ENCODE peak calls at places on chromosomes 11 and 22, in ten cellular contexts. F is stomach, U is esophagus squamous epithelium, C is H1, S is breast epithelium, W is heart left ventricle, D is IMR-90, T is body of pancreas, V is transverse colon, K is spleen. P is an unnamed sample.

GRCh38 chr11:61542024-61542461 is 33.5 kb downstream of the LRRC10B start:
- DNase-seq in D (no peak), F (no peak), S (no peak), W (no peak), C (no peak), U (no peak), V (no peak), T (no peak), K (no peak), P (peak; percentile 58)

GRCh38 chr22:32996702-32997101 is 61.5 kb downstream of the SYN3 start:
- DNase-seq in U (no peak), T (no peak), S (no peak), V (peak; percentile 10), D (no peak), F (no peak), K (no peak), W (peak; percentile 31), C (no peak), P (no peak)

GRCh38 chr11:124865902-124866851 is 945 bp downstream of the ROBO3 start:
- DNase-seq in K (peak; percentile 87), D (peak; percentile 15), U (no peak), F (peak; percentile 59), T (peak; percentile 47), W (no peak), V (peak; percentile 31), S (no peak), C (no peak), P (peak; percentile 36)

GRCh38 chr11:65591939-65592814 is 3.4 kb downstream of the KCNK7 start:
- DNase-seq in U (no peak), S (no peak), C (no peak), D (peak; percentile 44), F (peak; percentile 52), K (peak; percentile 85), W (no peak), T (peak; percentile 50), V (peak; percentile 60), P (no peak)

GRCh38 chr22:25950101-25950500 is 208.1 kb downstream of the MYO18B start:
- DNase-seq in K (no peak), C (no peak), T (no peak), S (no peak), F (no peak), V (no peak), W (no peak), D (no peak), U (no peak), P (no peak)

GRCh38 chr11:12864316-12865156 is 144.6 kb upstream of the RASSF10 start:
- DNase-seq in W (no peak), T (no peak), F (peak; percentile 52), C (peak; percentile 75), U (no peak), S (no peak), K (no peak), V (no peak), D (peak; percentile 96), P (no peak)

GRCh38 chr11:69240332-69241074 is 53.5 kb upstream of the MYEOV start:
- DNase-seq in S (peak; percentile 5), D (peak; percentile 14), K (no peak), F (peak; percentile 49), T (peak; percentile 41), W (no peak), V (peak; percentile 60), C (no peak), U (no peak), P (no peak)

GRCh38 chr22:19631899-19632670 is 82.2 kb upstream of the SEPTIN5 start:
- DNase-seq in F (no peak), S (no peak), C (no peak), D (peak; percentile 27), W (no peak), K (no peak), U (no peak), V (no peak), T (no peak), P (no peak)

DNA sequence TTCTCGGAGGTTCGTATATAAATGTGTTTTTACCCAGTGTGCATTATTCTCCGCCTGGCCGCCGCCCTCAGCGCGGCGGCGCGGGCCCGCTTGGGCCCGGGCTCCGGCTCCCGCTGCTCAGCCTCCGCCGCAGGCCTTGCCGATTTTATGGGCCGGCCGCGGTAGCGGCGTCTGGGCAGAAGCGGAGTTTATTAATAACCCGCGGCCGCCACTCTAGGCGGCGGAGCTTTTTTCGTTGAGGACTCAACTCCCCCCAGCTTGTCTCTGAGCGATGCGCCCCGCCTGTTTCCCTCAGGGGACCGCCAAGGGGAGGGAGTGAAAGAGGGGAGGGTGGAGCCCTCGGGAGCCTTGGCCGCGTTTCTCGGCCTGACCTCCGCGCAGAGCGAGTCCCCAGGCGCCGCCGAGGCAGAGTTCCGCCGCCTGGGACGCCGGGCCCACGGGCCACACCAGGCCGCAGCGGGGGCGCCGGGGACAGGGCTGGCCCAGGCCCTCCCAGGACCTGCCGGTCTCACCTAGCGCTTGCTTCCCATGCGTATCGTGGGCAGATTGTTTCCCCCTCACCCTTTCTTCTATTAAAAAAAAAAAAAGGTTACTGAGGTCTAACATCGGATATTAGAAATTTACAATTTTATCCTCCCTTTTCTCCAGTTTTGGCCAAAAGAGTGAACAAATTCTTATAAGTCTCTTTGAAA is 402 bp downstream of the ZNF143 start:
- DNase-seq in V (peak; percentile 86), C (no peak), U (peak; percentile 49), D (peak; percentile 86), K (peak; percentile 96), T (peak; percentile 84), F (peak; percentile 83), W (peak; percentile 92), S (peak; percentile 69), P (peak; percentile 90)
- TF ChIP-seq POLR2A in V (peak; percentile 93), C (peak; percentile 78), U (peak; percentile 81), D (peak; percentile 99), K (peak; percentile 97), T (peak; percentile 91), F (no peak), W (peak; percentile 56), S (peak; percentile 60), P (peak; percentile 83)

DNA sequence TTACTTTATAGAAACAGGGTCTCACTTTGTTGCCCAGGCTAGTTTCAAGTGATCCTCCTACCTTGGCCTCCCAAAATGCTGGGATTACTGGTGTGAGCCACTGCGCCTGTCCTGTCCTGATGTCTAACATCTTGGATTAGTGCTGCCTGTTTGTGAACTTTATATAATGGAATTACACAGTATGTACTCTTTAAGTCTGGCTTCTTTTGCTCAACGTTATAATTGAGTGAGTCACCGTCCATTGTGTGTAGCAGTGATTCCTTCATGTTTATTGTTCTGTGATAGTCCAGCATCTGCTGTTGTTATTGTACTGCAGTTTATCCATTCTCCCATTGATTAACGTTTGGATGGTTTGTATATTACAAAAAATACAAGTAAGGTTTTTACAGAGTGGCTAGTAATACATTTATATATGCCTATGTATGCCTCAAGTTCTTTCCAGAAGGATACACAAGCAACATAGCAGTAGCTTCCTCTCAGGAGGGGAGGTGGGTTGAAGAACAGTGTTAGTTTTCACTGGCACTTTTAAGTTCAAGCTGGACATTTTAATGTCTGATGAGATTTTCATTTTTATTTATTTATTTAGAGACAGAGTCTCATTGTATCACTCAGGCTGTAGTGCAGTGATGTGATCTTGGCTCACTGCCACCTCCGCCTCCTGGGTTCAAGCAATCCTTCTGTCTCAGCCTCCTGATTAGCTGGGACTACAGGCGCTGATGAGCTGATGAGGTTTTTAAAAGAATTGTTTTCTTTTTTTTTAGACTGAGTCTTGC is 25.2 kb upstream of the MICALL1 start:
- DNase-seq in V (no peak), D (peak; percentile 84), C (no peak), S (no peak), K (no peak), F (no peak), W (no peak), U (no peak), T (no peak), P (no peak)
- H3K36me3 ChIP-seq in V (peaks cover 64% of the 10 kb centered on the region), D (peaks cover 50% of the 10 kb centered on the region), C (peaks cover 25% of the 10 kb centered on the region), S (peaks cover 8% of the 10 kb centered on the region), K (peaks cover 80% of the 10 kb centered on the region), F (peaks cover 80% of the 10 kb centered on the region), W (peaks cover 79% of the 10 kb centered on the region), U (peaks cover 96% of the 10 kb centered on the region), T (peaks cover 34% of the 10 kb centered on the region), P (no peaks in the 10 kb centered on the region)

GRCh38 chr11:73972187-73972586 is 10.5 kb downstream of the UCP2 start:
- DNase-seq in C (no peak), D (no peak), T (no peak), K (peak; percentile 58), F (no peak), V (no peak), S (no peak), W (no peak), U (no peak), P (no peak)

GRCh38 chr11:73971175-73971719 is 11.4 kb downstream of the UCP2 start:
- DNase-seq in U (no peak), S (no peak), T (no peak), W (no peak), C (no peak), F (no peak), V (no peak), K (peak; percentile 67), D (no peak), P (no peak)

GRCh38 chr11:73969091-73969490 is 13.6 kb downstream of the UCP2 start:
- DNase-seq in S (no peak), K (peak; percentile 38), W (no peak), F (no peak), C (no peak), U (no peak), D (no peak), V (no peak), T (no peak), P (no peak)

GRCh38 chr11:73968356-73968966 is 14.2 kb downstream of the UCP2 start:
- DNase-seq in F (no peak), T (no peak), V (no peak), C (no peak), K (peak; percentile 70), S (no peak), W (no peak), D (no peak), U (no peak), P (no peak)

DNA sequence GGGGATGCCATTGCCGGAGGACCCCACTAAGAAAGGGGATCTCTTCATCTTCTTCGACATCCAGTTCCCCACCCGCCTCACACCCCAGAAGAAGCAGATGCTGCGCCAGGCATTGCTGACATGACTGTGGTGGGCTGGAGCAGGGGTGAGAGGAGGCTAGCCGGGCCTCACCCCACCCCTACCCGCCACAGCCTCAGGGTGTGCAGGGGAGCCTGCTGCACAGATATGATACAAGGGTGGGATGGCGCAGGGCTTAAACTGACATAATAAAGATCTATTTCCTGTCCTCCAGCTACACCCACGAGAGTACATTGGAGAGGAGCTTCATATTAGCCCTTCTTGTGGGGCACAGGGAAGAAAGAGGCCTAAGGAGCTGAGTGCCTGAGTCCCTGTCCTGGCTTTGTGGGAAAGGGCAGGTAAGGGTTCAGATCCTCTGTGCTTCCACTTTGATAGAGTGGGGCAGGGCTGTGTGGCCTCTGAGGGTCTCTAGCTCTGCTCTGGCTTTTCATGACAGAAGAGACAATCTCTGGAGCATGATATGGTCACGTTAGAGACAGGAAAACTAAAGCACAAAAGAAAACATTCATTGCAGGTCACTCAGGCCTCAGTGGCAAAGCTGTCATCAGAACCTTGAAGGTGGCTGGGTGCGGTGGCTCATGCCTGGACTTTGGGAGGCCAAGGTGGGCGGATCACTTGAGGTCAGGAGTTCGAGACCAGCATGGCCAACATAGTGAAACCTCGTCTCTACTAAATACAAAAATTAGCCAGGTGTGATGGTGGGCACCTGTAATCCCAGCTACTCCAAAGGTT is 12.4 kb downstream of the UCP2 start:
- DNase-seq in T (no peak), W (no peak), V (no peak), K (peak; percentile 83), C (no peak), F (no peak), U (no peak), S (no peak), D (no peak), P (no peak)
- TF ChIP-seq POLR2A in T (no peak), W (no peak), V (no peak), K (no peak), C (no peak), F (no peak), U (no peak), S (no peak), D (no peak), P (no peak)

GRCh38 chr11:58618215-58618614 is 4.2 kb upstream of the CNTF start:
- DNase-seq in S (no peak), K (no peak), T (no peak), D (no peak), U (no peak), W (no peak), V (no peak), F (no peak), C (no peak), P (no peak)

GRCh38 chr11:58622344-58622743 is at the start of gene CNTF:
- DNase-seq in W (no peak), D (peak; percentile 13), F (no peak), K (no peak), V (no peak), T (no peak), C (no peak), S (no peak), U (no peak), P (no peak)

GRCh38 chr11:58625086-58625485 is 2.6 kb downstream of the CNTF start:
- DNase-seq in S (no peak), K (no peak), D (peak; percentile 4), F (no peak), T (no peak), V (no peak), C (no peak), U (no peak), W (no peak), P (no peak)

GRCh38 chr11:58625826-58626460 is 3.5 kb downstream of the CNTF start:
- DNase-seq in W (no peak), U (no peak), T (no peak), S (no peak), C (no peak), F (no peak), D (peak; percentile 87), V (no peak), K (no peak), P (no peak)

DNA sequence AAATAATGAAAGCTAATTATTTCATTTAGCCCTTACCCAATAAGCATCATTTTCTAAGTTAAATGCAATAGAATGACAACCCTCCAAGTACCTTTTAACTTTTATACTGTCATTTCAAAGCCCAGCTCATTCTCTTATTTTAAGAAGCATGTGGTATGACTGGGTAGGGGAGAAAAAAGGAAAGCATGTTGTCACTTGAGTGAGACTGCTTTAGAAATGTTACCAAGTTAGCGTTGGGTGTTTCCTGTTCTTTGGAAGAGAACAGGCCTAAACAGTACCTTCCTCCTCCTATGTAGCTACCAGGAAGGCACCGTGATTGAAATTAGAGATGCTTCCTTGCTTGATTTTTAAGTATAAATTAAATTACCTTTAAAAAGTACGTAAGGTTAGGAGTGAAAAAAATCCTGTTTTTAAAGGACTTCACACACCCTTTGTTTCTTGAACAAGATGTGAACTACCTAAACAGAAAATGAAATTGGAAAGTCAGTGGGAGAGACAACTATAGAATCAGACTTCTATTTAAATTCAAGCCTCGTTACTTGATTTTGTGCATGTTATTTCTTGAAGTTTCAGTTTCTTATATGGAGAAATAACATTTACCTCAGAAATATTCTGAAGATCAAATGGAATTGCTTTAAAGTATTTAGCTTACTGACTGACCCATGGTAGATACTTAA is 741 bp upstream of the CNTF start:
- DNase-seq in C (no peak), T (no peak), W (no peak), D (no peak), K (no peak), V (no peak), F (no peak), U (no peak), S (no peak), P (no peak)
- H3K36me3 ChIP-seq in C (peaks cover 23% of the 10 kb centered on the region), T (peaks cover 11% of the 10 kb centered on the region), W (peaks cover 44% of the 10 kb centered on the region), D (peaks cover 21% of the 10 kb centered on the region), K (peaks cover 40% of the 10 kb centered on the region), V (peaks cover 55% of the 10 kb centered on the region), F (peaks cover 93% of the 10 kb centered on the region), U (peaks cover 95% of the 10 kb centered on the region), S (no peaks in the 10 kb centered on the region), P (no peaks in the 10 kb centered on the region)

P was measured in ovary.